ENCODE peak calls at places on chromosomes 7 and 10, in five cellular contexts. B is HCT116, K is K562, S is GM12878, O is H1. W is an unnamed sample.

GRCh38 chr7:45593121-45593541 is 19.0 kb downstream of the ADCY1 start:
- DNase-seq in B (no peak), K (no peak), S (no peak), O (no peak), W (no peak)

GRCh38 chr10:77987671-77988070 is 41.6 kb downstream of the POLR3A start:
- DNase-seq in B (no peak), K (no peak), S (no peak), O (no peak), W (no peak)

GRCh38 chr7:105718511-105718925 is 137.2 kb upstream of the EFCAB10 start:
- DNase-seq in B (peak), K (no peak), S (no peak), O (no peak), W (no peak)

GRCh38 chr10:97577701-97578100 is 5.1 kb downstream of the ANKRD2 start:
- DNase-seq in B (no peak), K (no peak), S (no peak), O (no peak), W (no peak)

GRCh38 chr10:75165684-75166622 is 44.6 kb upstream of the VDAC2 start:
- DNase-seq in B (no peak), K (no peak), S (peak), O (no peak), W (no peak)

GRCh38 chr10:72174297-72174662 is 41.5 kb upstream of the ANAPC16 start:
- DNase-seq in B (no peak), K (no peak), S (no peak), O (no peak), W (no peak)

GRCh38 chr10:115979576-115979975 is 293.4 kb downstream of the GFRA1 start:
- DNase-seq in B (no peak), K (no peak), S (no peak), O (no peak), W (no peak)

GRCh38 chr10:102963237-102963886 is 45.3 kb downstream of the CNNM2 start:
- DNase-seq in B (no peak), K (peak), S (no peak), O (no peak), W (no peak)

GRCh38 chr10:100730739-100731602 is 14.4 kb upstream of the PAX2 start:
- DNase-seq in B (no peak), K (no peak), S (peak), O (no peak), W (peak)

GRCh38 chr7:135855836-135856235 is 107.2 kb upstream of the FAM180A start:
- DNase-seq in B (no peak), K (peak), S (no peak), O (peak), W (no peak)

GRCh38 chr7:81594767-81595166 is 175.1 kb downstream of the HGF start:
- DNase-seq in B (no peak), K (no peak), S (no peak), O (no peak), W (no peak)

GRCh38 chr7:113246698-113247097 is 128.3 kb upstream of the SMIM30 start:
- DNase-seq in B (no peak), K (no peak), S (no peak), O (no peak), W (no peak)

GRCh38 chr7:130930710-130931109 is 196.7 kb upstream of the KLF14 start:
- DNase-seq in B (no peak), K (no peak), S (no peak), O (no peak), W (no peak)

GRCh38 chr7:149020483-149020882 is 7.8 kb downstream of the PDIA4 start:
- DNase-seq in B (no peak), K (no peak), S (no peak), O (no peak), W (no peak)

GRCh38 chr7:84412161-84412969 is 217.8 kb upstream of the SEMA3A start:
- DNase-seq in B (peak), K (no peak), S (no peak), O (no peak), W (peak)

GRCh38 chr10:30000802-30001571 is 58.4 kb downstream of the JCAD start:
- DNase-seq in B (no peak), K (no peak), S (no peak), O (no peak), W (peak)

GRCh38 chr7:122311719-122312118 is 7.2 kb upstream of the FEZF1 start:
- DNase-seq in B (no peak), K (no peak), S (no peak), O (no peak), W (no peak)

GRCh38 chr10:4221315-4221714 is 436.3 kb upstream of the KLF6 start:
- DNase-seq in B (no peak), K (no peak), S (no peak), O (no peak), W (no peak)

GRCh38 chr10:104274762-104275721 is 6.1 kb downstream of the GSTO2 start:
- DNase-seq in B (peak), K (peak), S (no peak), O (peak), W (no peak)

GRCh38 chr10:11469575-11470391 is 141.7 kb downstream of the USP6NL start:
- DNase-seq in B (no peak), K (no peak), S (no peak), O (peak), W (no peak)

DNA sequence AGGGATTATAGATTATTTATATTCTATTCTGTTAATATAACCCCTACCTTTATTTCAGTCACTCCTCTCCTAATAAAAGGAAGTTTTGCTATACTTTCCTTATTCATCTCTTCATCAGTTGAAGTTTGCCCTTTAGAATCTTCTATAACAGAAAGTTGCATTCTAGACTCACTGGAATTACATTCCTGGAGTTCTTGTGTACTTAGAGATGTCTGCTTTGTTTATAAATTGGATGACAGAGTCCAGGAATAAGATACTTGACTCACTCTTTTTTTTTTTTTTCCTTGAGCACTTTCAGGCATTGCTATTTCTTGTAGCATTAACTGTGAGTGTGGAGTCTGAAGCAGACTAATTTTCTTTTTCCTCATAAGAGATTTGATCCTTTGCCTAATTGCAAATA is 640.8 kb downstream of the XPNPEP1 start:
- DNase-seq in B (no peak), K (no peak), S (no peak), O (no peak), W (no peak)
- TF ChIP-seq SRF in B (no peak), K (no peak), S (no peak), O (no peak), W (no peak)

DNA sequence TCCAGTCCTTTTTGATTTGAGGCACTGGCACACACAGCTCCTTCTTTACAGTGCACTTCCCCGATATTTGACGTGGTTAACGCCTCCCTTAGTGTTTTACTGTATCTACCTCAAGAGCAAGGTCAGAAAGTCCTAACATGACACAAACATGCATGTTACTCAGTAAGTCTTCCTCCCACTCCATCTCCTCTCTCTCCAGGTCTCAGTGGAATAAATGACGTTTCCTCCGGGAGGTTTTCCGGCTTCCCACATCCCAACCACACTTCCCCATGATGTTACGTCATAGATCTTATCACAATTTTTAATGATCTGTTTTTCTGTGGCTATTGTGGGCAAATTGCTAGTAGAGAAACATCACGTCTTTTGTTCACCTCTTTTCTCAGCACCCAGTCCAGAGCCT is 165.7 kb downstream of the PTPN20 start:
- DNase-seq in B (no peak), K (no peak), S (no peak), O (no peak), W (no peak)
- TF ChIP-seq SIN3A in B (no peak), K (no peak), S (no peak), O (no peak), W (no peak)

GRCh38 chr7:128740996-128741395 is 1.8 kb downstream of the CALU start:
- DNase-seq in B (no peak), K (peak), S (no peak), O (no peak), W (no peak)
- H3K9ac ChIP-seq in B (no peak), K (peak), S (no peak), O (no peak), W (peak)

GRCh38 chr10:32299354-32299980 is 47.5 kb downstream of the EPC1 start:
- DNase-seq in B (no peak), K (no peak), S (no peak), O (no peak), W (no peak)

GRCh38 chr10:32295027-32295426 is 51.9 kb downstream of the EPC1 start:
- DNase-seq in B (no peak), K (no peak), S (no peak), O (no peak), W (no peak)

DNA sequence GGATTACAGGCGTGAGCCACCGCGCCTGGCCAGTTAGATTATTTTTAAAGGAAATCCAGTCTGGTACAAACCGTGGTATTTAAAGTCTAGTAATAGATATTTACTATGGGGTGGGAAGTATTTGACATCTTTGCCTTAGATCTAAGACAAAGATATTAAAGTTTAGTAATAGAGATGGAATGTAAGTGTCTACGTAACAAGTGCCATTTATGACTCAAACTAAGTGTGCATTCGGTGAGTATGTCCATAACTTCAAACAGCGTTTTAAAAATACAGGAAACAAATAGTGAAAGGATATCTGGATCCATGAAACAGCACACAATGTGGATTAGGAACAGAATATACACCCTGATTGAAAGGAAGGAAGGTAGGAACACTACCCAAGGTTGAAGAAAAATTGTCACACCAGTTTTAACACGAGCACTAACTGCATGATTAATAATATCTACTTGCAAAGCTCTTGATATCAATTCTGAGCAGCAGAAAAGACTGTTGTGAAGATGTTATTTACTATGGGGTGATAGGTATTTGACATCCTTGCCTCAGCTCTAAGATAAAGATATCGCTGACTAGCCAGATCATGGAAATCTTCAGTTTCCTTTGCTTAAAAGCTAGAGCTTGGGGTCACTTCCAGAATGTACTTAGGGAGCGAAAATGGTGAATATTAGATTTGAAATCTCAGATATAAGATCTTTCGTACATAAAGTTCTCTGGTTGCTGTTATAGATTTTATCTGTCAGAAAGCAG is 48.7 kb downstream of the EPC1 start:
- DNase-seq in B (peak), K (no peak), S (no peak), O (no peak), W (peak)
- TF ChIP-seq SRF in B (no peak), K (no peak), S (no peak), O (no peak), W (no peak)

GRCh38 chr7:96414931-96415292 is 93.0 kb upstream of the SLC25A13 start:
- DNase-seq in B (peak), K (peak), S (peak), O (no peak), W (peak)
- TF ChIP-seq SIN3A in B (no peak), K (no peak), S (no peak), O (no peak), W (no peak)

GRCh38 chr7:51103718-51104117 is 212.9 kb downstream of the COBL start:
- DNase-seq in B (no peak), K (no peak), S (no peak), O (no peak), W (no peak)
- H3K9ac ChIP-seq in B (no peak), K (peak), S (no peak), O (no peak), W (no peak)

GRCh38 chr10:63103971-63104409 is 29.1 kb upstream of the NRBF2 start:
- DNase-seq in B (no peak), K (peak), S (no peak), O (peak), W (no peak)
- TF ChIP-seq SRF in B (no peak), K (no peak), S (no peak), O (no peak), W (no peak)

GRCh38 chr10:31678139-31678536 is 250.5 kb downstream of the ARHGAP12 start:
- DNase-seq in B (no peak), K (no peak), S (no peak), O (no peak), W (no peak)

GRCh38 chr10:31678573-31679122 is 250.0 kb downstream of the ARHGAP12 start:
- DNase-seq in B (no peak), K (no peak), S (no peak), O (no peak), W (no peak)

GRCh38 chr10:31679931-31680330 is 248.7 kb downstream of the ARHGAP12 start:
- DNase-seq in B (no peak), K (no peak), S (no peak), O (no peak), W (no peak)

GRCh38 chr10:31675726-31676125 is 252.9 kb downstream of the ARHGAP12 start:
- DNase-seq in B (no peak), K (no peak), S (no peak), O (no peak), W (no peak)

GRCh38 chr10:31677198-31678138 is 251.2 kb downstream of the ARHGAP12 start:
- DNase-seq in B (no peak), K (no peak), S (no peak), O (peak), W (no peak)
- TF ChIP-seq SIN3A in B (no peak), K (no peak), S (no peak), O (no peak), W (no peak)

DNA sequence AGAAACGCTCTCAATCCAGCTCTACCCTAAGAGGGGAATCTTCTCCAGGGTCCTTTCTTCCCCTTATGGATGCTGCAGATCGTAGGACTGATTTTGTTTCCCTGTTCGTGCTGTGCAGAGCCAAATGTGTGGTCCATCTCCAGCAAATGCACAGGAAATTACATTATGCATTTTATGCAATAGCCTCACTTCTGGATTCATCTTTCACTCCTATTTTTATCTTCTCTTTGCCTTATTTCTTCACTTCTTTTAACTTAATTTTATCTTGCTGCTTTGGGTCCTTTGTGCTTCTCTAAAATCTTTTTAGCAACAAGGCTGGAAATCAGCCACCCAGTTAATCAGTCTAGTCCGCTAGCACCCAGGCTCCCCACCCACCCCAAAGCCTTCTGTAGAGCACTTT is 184.6 kb upstream of the INHBA start:
- DNase-seq in B (no peak), K (no peak), S (no peak), O (no peak), W (no peak)
- H3K9ac ChIP-seq in B (no peak), K (no peak), S (no peak), O (no peak), W (no peak)

W was measured in HepG2.